ENCODE peak calls at places on chromosomes 12 and 14, in five cellular contexts. One of them, this sample, is unnamed.
A peak's percentile ranks its signal among the peaks of the same experiment; 100 is the strongest.

GRCh38 chr12:4434299-4434698 is 11.3 kb downstream of the FGF6 start:
- DNase-seq in AG04449: no peak
- DNase-seq in T-helper 1 cell: no peak
- DNase-seq in GM23248: no peak
- DNase-seq in stomach: no peak
- DNase-seq in this sample: no peak

GRCh38 chr14:69999246-69999645 is 120.0 kb downstream of the SMOC1 start:
- DNase-seq in T-helper 1 cell: no peak
- DNase-seq in AG04449: no peak
- DNase-seq in GM23248: peak; percentile 42
- DNase-seq in stomach: peak; percentile 77
- DNase-seq in this sample: peak; percentile 45

GRCh38 chr12:7139213-7139612 is 9.0 kb downstream of the CLSTN3 start:
- DNase-seq in AG04449: no peak
- DNase-seq in T-helper 1 cell: no peak
- DNase-seq in GM23248: no peak
- DNase-seq in stomach: no peak
- DNase-seq in this sample: no peak

GRCh38 chr12:111418594-111418880 is 12.8 kb downstream of the SH2B3 start:
- DNase-seq in T-helper 1 cell: no peak
- DNase-seq in stomach: no peak
- DNase-seq in AG04449: no peak
- DNase-seq in GM23248: no peak
- DNase-seq in this sample: no peak

GRCh38 chr12:132393991-132394949 is 64.9 kb upstream of the GALNT9 start:
- DNase-seq in AG04449: no peak
- DNase-seq in stomach: no peak
- DNase-seq in GM23248: peak; percentile 48
- DNase-seq in T-helper 1 cell: no peak
- DNase-seq in this sample: no peak

GRCh38 chr12:57806677-57807076 is 11.9 kb downstream of the AVIL start:
- DNase-seq in stomach: no peak
- DNase-seq in T-helper 1 cell: no peak
- DNase-seq in GM23248: no peak
- DNase-seq in AG04449: no peak
- DNase-seq in this sample: no peak

GRCh38 chr12:25852792-25853191 is 105.7 kb upstream of the RASSF8 start:
- DNase-seq in T-helper 1 cell: no peak
- DNase-seq in AG04449: no peak
- DNase-seq in stomach: no peak
- DNase-seq in GM23248: peak; percentile 19
- DNase-seq in this sample: no peak

GRCh38 chr12:30796891-30797371 is 42.2 kb upstream of the CAPRIN2 start:
- DNase-seq in GM23248: peak; percentile 77
- DNase-seq in T-helper 1 cell: no peak
- DNase-seq in AG04449: no peak
- DNase-seq in stomach: no peak
- DNase-seq in this sample: peak; percentile 41